ENCODE peak calls at places on chromosomes 4 and X, in nine cellular contexts. Y is upper lobe of left lung, Z is adrenal gland, V is uterus, I is prostate gland, H is esophagus squamous epithelium, C is breast epithelium, R is IMR-90, M is A549. T is an unnamed sample.

GRCh38 chrX:3129256-3129655 is 88.0 kb downstream of the ARSF start:
- DNase-seq in Y (no peak), Z (no peak), V (no peak), I (no peak), H (no peak), C (no peak), R (peak), M (no peak), T (no peak)

GRCh38 chr4:34371676-34372075 is 1872.6 kb downstream of the ARAP2 start:
- DNase-seq in Y (no peak), Z (no peak), V (no peak), I (no peak), H (no peak), C (no peak), R (no peak), M (no peak), T (no peak)

GRCh38 chrX:30065226-30065625 is 150.1 kb upstream of the MAGEB2 start:
- DNase-seq in Y (no peak), Z (no peak), V (no peak), I (no peak), H (no peak), C (no peak), R (peak), M (no peak), T (no peak)

GRCh38 chrX:19564606-19565005 is 49.3 kb upstream of the MAP3K15 start:
- DNase-seq in Y (no peak), Z (no peak), V (no peak), I (no peak), H (no peak), C (no peak), R (no peak), M (no peak), T (no peak)

GRCh38 chr4:82423245-82424054 is 6.8 kb downstream of the HNRNPDL start:
- DNase-seq in Y (no peak), Z (no peak), V (no peak), I (no peak), H (no peak), C (no peak), R (peak), M (peak), T (no peak)

GRCh38 chr4:76036855-76037254 is 985 bp upstream of the CXCL11 start:
- DNase-seq in Y (no peak), Z (no peak), V (no peak), I (no peak), H (no peak), C (no peak), R (no peak), M (no peak), T (no peak)

GRCh38 chrX:53483838-53484420 is 49.8 kb upstream of the HSD17B10 start:
- DNase-seq in Y (no peak), Z (no peak), V (no peak), I (no peak), H (no peak), C (no peak), R (peak), M (no peak), T (no peak)

GRCh38 chr4:132709024-132709423 is 440.1 kb upstream of the PCDH10 start:
- DNase-seq in Y (no peak), Z (no peak), V (no peak), I (no peak), H (no peak), C (no peak), R (no peak), M (no peak), T (no peak)

GRCh38 chr4:173318648-173319211 is 15.4 kb downstream of the HMGB2 start:
- DNase-seq in Y (no peak), Z (no peak), V (no peak), I (no peak), H (no peak), C (no peak), R (peak), M (peak), T (no peak)

GRCh38 chr4:111208970-111209369 is 586.1 kb upstream of the PITX2 start:
- DNase-seq in Y (no peak), Z (no peak), V (no peak), I (no peak), H (no peak), C (no peak), R (no peak), M (no peak), T (no peak)

GRCh38 chr4:145776208-145776607 is 96.3 kb downstream of the C4orf51 start:
- DNase-seq in Y (no peak), Z (no peak), V (no peak), I (no peak), H (no peak), C (no peak), R (no peak), M (no peak), T (no peak)

GRCh38 chr4:11720292-11720691 is 291.6 kb upstream of the HS3ST1 start:
- DNase-seq in Y (no peak), Z (no peak), V (no peak), I (no peak), H (no peak), C (no peak), R (peak), M (peak), T (no peak)

GRCh38 chr4:32745351-32745750 is 2025.2 kb downstream of the PCDH7 start:
- DNase-seq in Y (no peak), Z (no peak), V (no peak), I (no peak), H (no peak), C (no peak), R (no peak), M (no peak), T (no peak)

GRCh38 chr4:20279381-20279780 is 27.7 kb downstream of the SLIT2 start:
- DNase-seq in Y (no peak), Z (no peak), V (no peak), I (no peak), H (no peak), C (no peak), R (no peak), M (no peak), T (no peak)

GRCh38 chrX:37685452-37686347 is at the start of gene XK:
- DNase-seq in Y (peak), Z (peak), V (peak), I (peak), H (no peak), C (no peak), R (no peak), M (peak), T (peak)

GRCh38 chr4:100188829-100189228 is 1.4 kb downstream of the DDIT4L start:
- DNase-seq in Y (no peak), Z (no peak), V (peak), I (no peak), H (no peak), C (no peak), R (no peak), M (no peak), T (no peak)

GRCh38 chr4:16758206-16758605 is 140.2 kb downstream of the LDB2 start:
- DNase-seq in Y (no peak), Z (no peak), V (no peak), I (no peak), H (no peak), C (no peak), R (no peak), M (no peak), T (no peak)

GRCh38 chr4:114597410-114598115 is 1.0 kb upstream of the UGT8 start:
- DNase-seq in Y (no peak), Z (no peak), V (no peak), I (no peak), H (no peak), C (peak), R (no peak), M (no peak), T (no peak)

GRCh38 chrX:115058276-115058675 is 40.9 kb upstream of the IL13RA2 start:
- DNase-seq in Y (no peak), Z (no peak), V (peak), I (peak), H (no peak), C (peak), R (peak), M (no peak), T (peak)

GRCh38 chr4:94442251-94442650 is 9.5 kb upstream of the PDLIM5 start:
- DNase-seq in Y (no peak), Z (no peak), V (no peak), I (no peak), H (no peak), C (no peak), R (no peak), M (no peak), T (no peak)

GRCh38 chrX:15623074-15623473 is 22.3 kb upstream of the ACE2 start:
- DNase-seq in Y (no peak), Z (no peak), V (no peak), I (no peak), H (no peak), C (no peak), R (no peak), M (no peak), T (no peak)

GRCh38 chr4:179307297-179308136 is 1865.3 kb upstream of the AGA start:
- DNase-seq in Y (no peak), Z (no peak), V (no peak), I (peak), H (no peak), C (no peak), R (peak), M (peak), T (no peak)

GRCh38 chr4:13244342-13244905 is 239.7 kb downstream of the RAB28 start:
- DNase-seq in Y (no peak), Z (no peak), V (no peak), I (no peak), H (no peak), C (no peak), R (no peak), M (no peak), T (no peak)

GRCh38 chr4:53267026-53267425 is 98.8 kb downstream of the SCFD2 start:
- DNase-seq in Y (no peak), Z (no peak), V (no peak), I (no peak), H (no peak), C (no peak), R (peak), M (no peak), T (no peak)

GRCh38 chrX:120672389-120672788 is 42.5 kb upstream of the C1GALT1C1 start:
- DNase-seq in Y (no peak), Z (peak), V (peak), I (no peak), H (no peak), C (peak), R (peak), M (peak), T (peak)

GRCh38 chrX:1336331-1337143 is at the start of gene IL3RA:
- DNase-seq in Y (peak), Z (peak), V (peak), I (no peak), H (no peak), C (no peak), R (no peak), M (peak), T (peak)

GRCh38 chrX:130482871-130483270 is 81.1 kb downstream of the RBMX2 start:
- DNase-seq in Y (no peak), Z (no peak), V (no peak), I (no peak), H (no peak), C (no peak), R (no peak), M (no peak), T (no peak)

GRCh38 chr4:127997534-127998388 is 32.6 kb downstream of the ABHD18 start:
- DNase-seq in Y (peak), Z (no peak), V (peak), I (no peak), H (no peak), C (no peak), R (peak), M (peak), T (no peak)

GRCh38 chr4:11416767-11417113 is 12.0 kb downstream of the HS3ST1 start:
- DNase-seq in Y (no peak), Z (no peak), V (no peak), I (no peak), H (no peak), C (no peak), R (no peak), M (no peak), T (no peak)

GRCh38 chrX:16671005-16671404 is 21.0 kb downstream of the S100G start:
- DNase-seq in Y (no peak), Z (no peak), V (peak), I (no peak), H (no peak), C (no peak), R (peak), M (peak), T (no peak)

GRCh38 chr4:92262371-92262770 is 41.4 kb upstream of the GRID2 start:
- DNase-seq in Y (no peak), Z (no peak), V (no peak), I (no peak), H (no peak), C (no peak), R (no peak), M (no peak), T (no peak)

GRCh38 chrX:74420194-74421035 is 878 bp upstream of the SLC16A2 start:
- DNase-seq in Y (peak), Z (peak), V (peak), I (peak), H (no peak), C (peak), R (peak), M (peak), T (peak)

GRCh38 chr4:47490550-47490949 is 5.5 kb downstream of the ATP10D start:
- DNase-seq in Y (no peak), Z (no peak), V (no peak), I (no peak), H (no peak), C (no peak), R (no peak), M (peak), T (peak)

GRCh38 chr4:90071289-90072235 is 55.6 kb upstream of the CCSER1 start:
- DNase-seq in Y (no peak), Z (no peak), V (no peak), I (no peak), H (no peak), C (no peak), R (no peak), M (no peak), T (no peak)

GRCh38 chr4:114257516-114257915 is 278.1 kb upstream of the ARSJ start:
- DNase-seq in Y (no peak), Z (no peak), V (no peak), I (no peak), H (no peak), C (no peak), R (peak), M (no peak), T (no peak)

GRCh38 chr4:82624819-82625218 is 63.0 kb upstream of the TMEM150C start:
- DNase-seq in Y (no peak), Z (no peak), V (no peak), I (no peak), H (no peak), C (no peak), R (no peak), M (no peak), T (no peak)

GRCh38 chr4:106034205-106034604 is 138.9 kb downstream of the NPNT start:
- DNase-seq in Y (no peak), Z (no peak), V (no peak), I (no peak), H (no peak), C (no peak), R (no peak), M (no peak), T (no peak)

GRCh38 chr4:106034751-106035150 is 139.5 kb downstream of the NPNT start:
- DNase-seq in Y (no peak), Z (no peak), V (no peak), I (no peak), H (no peak), C (no peak), R (no peak), M (no peak), T (no peak)

GRCh38 chr4:106035204-106035603 is 139.9 kb downstream of the NPNT start:
- DNase-seq in Y (no peak), Z (no peak), V (no peak), I (no peak), H (no peak), C (no peak), R (no peak), M (no peak), T (no peak)

GRCh38 chr4:106032851-106033286 is 137.6 kb downstream of the NPNT start:
- DNase-seq in Y (no peak), Z (no peak), V (no peak), I (no peak), H (no peak), C (no peak), R (no peak), M (peak), T (no peak)

GRCh38 chr4:106033469-106033868 is 138.2 kb downstream of the NPNT start:
- DNase-seq in Y (no peak), Z (no peak), V (no peak), I (no peak), H (no peak), C (no peak), R (no peak), M (no peak), T (no peak)
- H3K27ac ChIP-seq in Y (no peak), Z (no peak), V (no peak), I (no peak), H (no peak), C (no peak), R (no peak), M (no peak), T (no peak)

GRCh38 chr4:169010125-169011023 is at the start of gene CBR4:
- DNase-seq in Y (peak), Z (peak), V (peak), I (peak), H (peak), C (peak), R (peak), M (peak), T (peak)
- TF ChIP-seq POLR2A in Y (peak), Z (peak), V (peak), I (peak), H (no peak), C (peak), R (peak), M (peak), T (peak)

GRCh38 chr4:38292529-38292928 is 332.3 kb downstream of the PTTG2 start:
- DNase-seq in Y (no peak), Z (no peak), V (no peak), I (no peak), H (no peak), C (no peak), R (no peak), M (no peak), T (no peak)
- H3K27ac ChIP-seq in Y (no peak), Z (no peak), V (no peak), I (no peak), H (no peak), C (no peak), R (no peak), M (no peak), T (no peak)

GRCh38 chrX:24149346-24150050 is at the start of gene ZFX:
- DNase-seq in Y (peak), Z (peak), V (peak), I (peak), H (peak), C (peak), R (peak), M (peak), T (peak)
- TF ChIP-seq POLR2A in Y (peak), Z (peak), V (no peak), I (peak), H (no peak), C (no peak), R (peak), M (peak), T (no peak)

DNA sequence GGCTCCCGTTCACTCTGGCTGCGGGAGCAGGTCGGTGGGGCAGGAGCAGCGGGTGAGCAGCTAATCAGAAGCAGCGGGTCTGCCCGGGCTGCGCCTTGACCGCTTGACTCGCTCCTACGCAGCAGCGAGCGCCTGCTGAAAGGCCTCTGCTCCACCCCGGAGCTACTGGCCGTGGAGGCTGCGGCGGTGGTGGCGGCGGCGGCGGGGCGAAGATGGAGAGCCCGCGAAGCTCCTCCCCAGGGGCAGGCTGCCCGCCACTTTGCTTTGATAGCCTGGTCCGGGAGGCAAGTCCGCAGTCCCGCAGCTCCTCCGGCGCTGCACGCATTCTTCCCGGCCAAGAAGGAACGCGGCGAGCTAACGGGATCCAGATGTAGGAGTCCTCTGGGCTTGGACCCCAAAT is 36.7 kb downstream of the PJA1 start:
- DNase-seq in Y (no peak), Z (no peak), V (peak), I (no peak), H (no peak), C (no peak), R (no peak), M (no peak), T (peak)
- H3K27ac ChIP-seq in Y (no peak), Z (peak), V (no peak), I (no peak), H (no peak), C (no peak), R (no peak), M (no peak), T (no peak)

GRCh38 chrX:155263854-155264628 is at the start of gene RAB39B:
- DNase-seq in Y (peak), Z (peak), V (peak), I (peak), H (no peak), C (no peak), R (peak), M (peak), T (peak)
- TF ChIP-seq POLR2A in Y (no peak), Z (no peak), V (no peak), I (no peak), H (no peak), C (no peak), R (no peak), M (no peak), T (no peak)

DNA sequence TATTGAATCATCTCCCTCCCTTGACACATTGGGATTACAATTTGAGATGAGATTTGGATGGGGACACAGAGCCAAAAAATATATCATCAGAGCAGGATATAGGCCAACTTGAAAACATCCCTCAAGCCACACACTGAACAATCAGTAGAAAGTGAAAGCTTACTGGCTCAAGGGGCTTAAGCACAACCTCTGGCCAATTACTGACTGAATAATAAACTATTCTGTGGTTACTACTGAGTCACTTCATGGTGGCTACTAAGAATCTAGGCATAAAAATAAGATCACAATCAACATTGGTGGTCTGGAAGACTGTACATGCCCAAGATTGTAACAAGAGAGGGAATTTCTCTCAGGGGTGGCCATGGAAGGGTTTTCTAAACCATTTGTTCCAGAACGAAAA is 27.4 kb upstream of the GPR174 start:
- DNase-seq in Y (no peak), Z (no peak), V (no peak), I (no peak), H (no peak), C (no peak), R (no peak), M (no peak), T (no peak)
- H3K27ac ChIP-seq in Y (no peak), Z (no peak), V (no peak), I (no peak), H (no peak), C (no peak), R (no peak), M (no peak), T (no peak)

GRCh38 chr4:184344435-184344834 is 126.8 kb upstream of the ENPP6 start:
- DNase-seq in Y (no peak), Z (no peak), V (no peak), I (no peak), H (no peak), C (no peak), R (no peak), M (no peak), T (no peak)

GRCh38 chr4:184342167-184342856 is 124.6 kb upstream of the ENPP6 start:
- DNase-seq in Y (no peak), Z (no peak), V (no peak), I (no peak), H (no peak), C (no peak), R (no peak), M (no peak), T (no peak)

GRCh38 chr4:184345573-184345922 is 127.9 kb upstream of the ENPP6 start:
- DNase-seq in Y (peak), Z (peak), V (no peak), I (no peak), H (no peak), C (no peak), R (peak), M (no peak), T (peak)

GRCh38 chr4:184344899-184345572 is 127.4 kb upstream of the ENPP6 start:
- DNase-seq in Y (no peak), Z (peak), V (no peak), I (no peak), H (no peak), C (no peak), R (no peak), M (no peak), T (no peak)

GRCh38 chr4:184343400-184344177 is 125.9 kb upstream of the ENPP6 start:
- DNase-seq in Y (peak), Z (peak), V (peak), I (peak), H (peak), C (peak), R (peak), M (peak), T (peak)
- TF ChIP-seq POLR2A in Y (no peak), Z (peak), V (no peak), I (peak), H (no peak), C (no peak), R (no peak), M (no peak), T (no peak)

T was measured in heart left ventricle.